ENCODE peak calls at places on chromosomes 13 and 19, in nine cellular contexts. S, I, M, N, A, X, T, Q and Z are unnamed samples. For H3K9me3, the result is how much of the 10 kb centered on the place peaks cover.

GRCh38 chr13:44974056-44974798 is 15.0 kb downstream of the NUFIP1 start:
- DNase-seq in Q (no peak), I (no peak), S (peak), M (no peak), N (no peak), A (no peak), T (no peak), X (peak), Z (no peak)

GRCh38 chr19:44401108-44401786 is at the start of gene ZNF285:
- DNase-seq in M (peak), I (peak), T (peak), N (peak), A (peak), Q (peak), X (peak), S (peak), Z (peak)

GRCh38 chr19:17348700-17349099 is 11.3 kb downstream of the GTPBP3 start:
- DNase-seq in Q (peak), S (peak), T (peak), X (no peak), N (peak), M (no peak), A (no peak), I (peak), Z (peak)

GRCh38 chr13:113545931-113546516 is 38.5 kb upstream of the TFDP1 start:
- DNase-seq in T (peak), A (no peak), S (no peak), Q (no peak), M (no peak), X (peak), I (no peak), N (no peak), Z (no peak)

GRCh38 chr19:2266183-2266993 is 10.2 kb upstream of the JSRP1 start:
- DNase-seq in M (peak), Q (no peak), A (no peak), X (peak), S (peak), T (peak), I (no peak), N (no peak), Z (no peak)

GRCh38 chr19:7928741-7929701 is 3.1 kb upstream of the CTXN1 start:
- DNase-seq in Q (no peak), I (peak), X (peak), A (peak), S (no peak), M (no peak), N (peak), T (peak), Z (peak)

GRCh38 chr13:91894311-91894710 is 495.9 kb downstream of the GPC5 start:
- DNase-seq in Q (no peak), M (no peak), X (no peak), T (no peak), I (no peak), S (no peak), N (no peak), A (no peak), Z (peak)

GRCh38 chr19:50510121-50510670 is 795 bp downstream of the JOSD2 start:
- DNase-seq in X (peak), Q (no peak), M (no peak), N (peak), I (no peak), T (peak), S (peak), A (no peak), Z (no peak)

GRCh38 chr19:56611288-56611687 is 16.2 kb downstream of the ZNF71 start:
- DNase-seq in X (no peak), Q (no peak), S (no peak), M (no peak), N (no peak), T (no peak), A (no peak), I (no peak), Z (no peak)

GRCh38 chr19:33618884-33619283 is 2.9 kb upstream of the CHST8 start:
- DNase-seq in N (no peak), Q (no peak), S (no peak), I (no peak), M (no peak), T (no peak), A (no peak), X (no peak), Z (no peak)

GRCh38 chr19:33616857-33617256 is 4.9 kb upstream of the CHST8 start:
- DNase-seq in T (no peak), S (no peak), N (no peak), Q (no peak), I (no peak), A (no peak), M (no peak), X (no peak), Z (no peak)

GRCh38 chr19:33613601-33614000 is 8.2 kb upstream of the CHST8 start:
- DNase-seq in S (no peak), N (no peak), A (no peak), X (no peak), M (no peak), Q (no peak), I (no peak), T (no peak), Z (no peak)

GRCh38 chr19:33612928-33613327 is 8.8 kb upstream of the CHST8 start:
- DNase-seq in A (no peak), N (no peak), X (no peak), M (no peak), I (no peak), S (no peak), T (no peak), Q (no peak), Z (no peak)

GRCh38 chr19:33616346-33616745 is 5.4 kb upstream of the CHST8 start:
- DNase-seq in Q (no peak), T (no peak), X (no peak), M (no peak), I (no peak), A (no peak), S (no peak), N (no peak), Z (no peak)
- H3K9me3 ChIP-seq in Q (under half), T (under half), X (under half), M (under half), I (under half), A (under half), S (under half), N (under half), Z (under half)

GRCh38 chr19:5954293-5954692 is 23.6 kb downstream of the RANBP3 start:
- DNase-seq in A (no peak), I (no peak), M (no peak), T (no peak), Q (no peak), S (no peak), N (no peak), X (no peak), Z (no peak)
- H3K9me3 ChIP-seq in A (under half), I (under half), M (under half), T (under half), Q (under half), S (under half), N (under half), X (under half), Z (under half)

GRCh38 chr19:36805364-36805763 is 32.8 kb upstream of the ZNF850 start:
- DNase-seq in A (no peak), Q (no peak), T (no peak), I (no peak), X (no peak), M (no peak), S (no peak), N (no peak), Z (no peak)

GRCh38 chr19:36807029-36807428 is 31.2 kb downstream of the ZNF790 start:
- DNase-seq in M (no peak), N (no peak), X (no peak), A (no peak), T (no peak), I (no peak), Q (no peak), S (no peak), Z (no peak)
- H3K9me3 ChIP-seq in M (under half), N (under half), X (under half), A (half or more), T (under half), I (half or more), Q (under half), S (half or more), Z (under half)

GRCh38 chr13:51179432-51179971 is 42.7 kb upstream of the FAM124A start:
- DNase-seq in Q (no peak), N (no peak), M (no peak), I (no peak), S (no peak), X (no peak), T (no peak), A (no peak), Z (no peak)

GRCh38 chr13:51177188-51177587 is 45.0 kb upstream of the FAM124A start:
- DNase-seq in A (no peak), Q (no peak), I (no peak), S (no peak), X (no peak), T (no peak), N (no peak), M (no peak), Z (no peak)

GRCh38 chr13:51175639-51176038 is 46.6 kb upstream of the FAM124A start:
- DNase-seq in N (no peak), X (no peak), T (no peak), I (no peak), S (no peak), Q (no peak), A (no peak), M (no peak), Z (no peak)

GRCh38 chr13:51180853-51181511 is 41.2 kb upstream of the FAM124A start:
- DNase-seq in Q (no peak), T (no peak), N (no peak), I (no peak), A (no peak), S (no peak), X (no peak), M (no peak), Z (no peak)

DNA sequence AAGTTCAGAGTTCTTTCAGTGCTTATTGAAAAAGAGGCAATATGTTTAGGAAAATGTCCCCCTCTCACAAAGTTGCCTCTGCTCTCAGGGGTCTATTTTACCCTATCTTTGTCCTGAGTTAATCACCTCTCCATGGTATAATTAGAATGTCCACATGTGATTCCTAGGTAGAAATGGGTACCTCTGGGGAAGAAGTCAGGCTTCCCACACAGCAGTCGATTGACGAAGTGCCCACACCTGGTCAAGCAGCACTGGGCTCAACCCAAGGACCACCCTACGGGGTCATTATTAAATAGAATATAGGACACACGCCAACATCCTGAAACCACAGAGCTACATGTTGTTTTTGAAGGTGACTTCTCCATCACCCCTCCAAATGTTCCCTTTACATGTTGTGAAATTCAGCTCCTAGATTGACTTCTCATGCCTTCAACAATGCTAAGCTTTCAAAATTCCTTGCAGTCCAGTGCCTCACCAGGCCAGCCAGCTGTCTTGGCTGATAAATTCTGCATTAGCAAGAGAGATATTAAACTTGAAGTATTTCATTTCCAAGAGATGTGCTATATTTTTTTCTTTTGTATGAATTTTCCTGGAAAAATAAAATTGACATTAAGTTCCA is 43.6 kb upstream of the FAM124A start:
- DNase-seq in N (no peak), M (no peak), I (no peak), S (no peak), X (no peak), T (no peak), Q (no peak), A (no peak), Z (no peak)
- H3K9me3 ChIP-seq in N (under half), M (under half), I (under half), S (under half), X (under half), T (under half), Q (under half), A (under half), Z (under half)

GRCh38 chr13:27913116-27913515 is 6.7 kb upstream of the PDX1 start:
- DNase-seq in I (no peak), M (no peak), T (no peak), S (no peak), A (no peak), N (no peak), Q (no peak), X (no peak), Z (no peak)
- H3K9me3 ChIP-seq in I (under half), M (under half), T (under half), S (under half), A (under half), N (under half), Q (under half), X (under half), Z (under half)

GRCh38 chr19:51861870-51862622 is 25.7 kb downstream of the ZNF577 start:
- DNase-seq in I (no peak), T (no peak), A (no peak), M (no peak), X (no peak), Q (no peak), S (no peak), N (no peak), Z (no peak)
- H3K9me3 ChIP-seq in I (half or more), T (under half), A (half or more), M (under half), X (under half), Q (half or more), S (half or more), N (half or more), Z (half or more)

GRCh38 chr19:22807061-22807835 is 23.3 kb upstream of the ZNF99 start:
- DNase-seq in M (no peak), T (no peak), N (no peak), Q (no peak), A (no peak), S (no peak), X (no peak), I (no peak), Z (no peak)
- H3K9me3 ChIP-seq in M (under half), T (under half), N (under half), Q (under half), A (under half), S (under half), X (under half), I (under half), Z (under half)

GRCh38 chr13:102999498-102999897 is 66.7 kb downstream of the SLC10A2 start:
- DNase-seq in T (no peak), Q (no peak), M (no peak), I (no peak), S (no peak), A (no peak), X (no peak), N (no peak), Z (no peak)
- H3K9me3 ChIP-seq in T (under half), Q (under half), M (under half), I (under half), S (under half), A (under half), X (under half), N (under half), Z (under half)

GRCh38 chr13:111855016-111855590 is 211.8 kb upstream of the SOX1 start:
- DNase-seq in A (no peak), X (no peak), S (no peak), N (no peak), I (no peak), M (no peak), Q (no peak), T (no peak), Z (no peak)
- H3K9me3 ChIP-seq in A (under half), X (under half), S (under half), N (under half), I (under half), M (under half), Q (under half), T (under half), Z (under half)

GRCh38 chr19:53647792-53648191 is 16.0 kb downstream of the DPRX start:
- DNase-seq in S (no peak), I (no peak), Q (no peak), X (no peak), T (no peak), M (no peak), A (no peak), N (no peak), Z (no peak)
- H3K9me3 ChIP-seq in S (under half), I (under half), Q (under half), X (under half), T (under half), M (under half), A (under half), N (under half), Z (under half)